ENCODE peak calls at places on chromosomes 2 and 18, in six cellular contexts. One of them, this sample, is unnamed.

GRCh38 chr2:39135678-39136259 is 14.9 kb upstream of the SOS1 start:
- DNase-seq in mesothelial cell of epicardium: no peak
- DNase-seq in HFFc6: no peak
- DNase-seq in HFF-Myc: no peak
- DNase-seq in PC-9: no peak
- DNase-seq in astrocyte: no peak
- DNase-seq in this sample: no peak

GRCh38 chr2:58046585-58047372 is at the start of gene VRK2:
- DNase-seq in mesothelial cell of epicardium: peak
- DNase-seq in HFFc6: peak
- DNase-seq in HFF-Myc: peak
- DNase-seq in PC-9: peak
- DNase-seq in astrocyte: peak
- DNase-seq in this sample: peak

GRCh38 chr2:1518501-1518821 is 105.2 kb downstream of the TPO start:
- DNase-seq in mesothelial cell of epicardium: no peak
- DNase-seq in HFFc6: no peak
- DNase-seq in HFF-Myc: no peak
- DNase-seq in PC-9: no peak
- DNase-seq in astrocyte: no peak
- DNase-seq in this sample: no peak

GRCh38 chr2:2061091-2061696 is 269.9 kb downstream of the MYT1L start:
- DNase-seq in mesothelial cell of epicardium: no peak
- DNase-seq in HFFc6: no peak
- DNase-seq in HFF-Myc: no peak
- DNase-seq in PC-9: no peak
- DNase-seq in astrocyte: no peak
- DNase-seq in this sample: no peak

GRCh38 chr2:181764095-181764963 is 84.0 kb upstream of the NEUROD1 start:
- DNase-seq in mesothelial cell of epicardium: no peak
- DNase-seq in HFFc6: no peak
- DNase-seq in HFF-Myc: no peak
- DNase-seq in PC-9: no peak
- DNase-seq in astrocyte: no peak
- DNase-seq in this sample: no peak

GRCh38 chr2:151826737-151827157 is 1.5 kb downstream of the ARL5A start:
- DNase-seq in mesothelial cell of epicardium: no peak
- DNase-seq in HFFc6: peak
- DNase-seq in HFF-Myc: no peak
- DNase-seq in PC-9: no peak
- DNase-seq in astrocyte: peak
- DNase-seq in this sample: peak

GRCh38 chr2:47561906-47562305 is 158.9 kb downstream of the MSH2 start:
- DNase-seq in mesothelial cell of epicardium: no peak
- DNase-seq in HFFc6: no peak
- DNase-seq in HFF-Myc: no peak
- DNase-seq in PC-9: peak
- DNase-seq in astrocyte: no peak
- DNase-seq in this sample: no peak

GRCh38 chr2:219803294-219803693 is 175.9 kb downstream of the SLC4A3 start:
- DNase-seq in mesothelial cell of epicardium: no peak
- DNase-seq in HFFc6: peak
- DNase-seq in HFF-Myc: peak
- DNase-seq in PC-9: no peak
- DNase-seq in astrocyte: peak
- DNase-seq in this sample: no peak

GRCh38 chr18:7872569-7872968 is 305.5 kb downstream of the PTPRM start:
- DNase-seq in mesothelial cell of epicardium: no peak
- DNase-seq in HFFc6: peak
- DNase-seq in HFF-Myc: peak
- DNase-seq in PC-9: peak
- DNase-seq in astrocyte: peak
- DNase-seq in this sample: no peak
- TF ChIP-seq CTCF in mesothelial cell of epicardium: no peak
- TF ChIP-seq CTCF in HFFc6: peak
- TF ChIP-seq CTCF in HFF-Myc: peak
- TF ChIP-seq CTCF in PC-9: no peak
- TF ChIP-seq CTCF in astrocyte: no peak
- TF ChIP-seq CTCF in this sample: no peak

GRCh38 chr2:238901461-238902057 is 53.7 kb downstream of the TWIST2 start:
- DNase-seq in mesothelial cell of epicardium: no peak
- DNase-seq in HFFc6: no peak
- DNase-seq in HFF-Myc: no peak
- DNase-seq in PC-9: no peak
- DNase-seq in astrocyte: no peak
- DNase-seq in this sample: no peak
- TF ChIP-seq CTCF in mesothelial cell of epicardium: no peak
- TF ChIP-seq CTCF in HFFc6: no peak
- TF ChIP-seq CTCF in HFF-Myc: no peak
- TF ChIP-seq CTCF in PC-9: no peak
- TF ChIP-seq CTCF in astrocyte: no peak
- TF ChIP-seq CTCF in this sample: no peak

GRCh38 chr2:50513724-50514123 is 518.2 kb downstream of the NRXN1 start:
- DNase-seq in mesothelial cell of epicardium: no peak
- DNase-seq in HFFc6: no peak
- DNase-seq in HFF-Myc: no peak
- DNase-seq in PC-9: no peak
- DNase-seq in astrocyte: no peak
- DNase-seq in this sample: no peak
- TF ChIP-seq CTCF in mesothelial cell of epicardium: no peak
- TF ChIP-seq CTCF in HFFc6: no peak
- TF ChIP-seq CTCF in HFF-Myc: no peak
- TF ChIP-seq CTCF in PC-9: no peak
- TF ChIP-seq CTCF in astrocyte: no peak
- TF ChIP-seq CTCF in this sample: no peak

GRCh38 chr18:48974304-48975220 is 23.8 kb upstream of the SMAD7 start:
- DNase-seq in mesothelial cell of epicardium: no peak
- DNase-seq in HFFc6: no peak
- DNase-seq in HFF-Myc: no peak
- DNase-seq in PC-9: no peak
- DNase-seq in astrocyte: no peak
- DNase-seq in this sample: no peak
- TF ChIP-seq CTCF in mesothelial cell of epicardium: no peak
- TF ChIP-seq CTCF in HFFc6: no peak
- TF ChIP-seq CTCF in HFF-Myc: no peak
- TF ChIP-seq CTCF in PC-9: no peak
- TF ChIP-seq CTCF in astrocyte: no peak
- TF ChIP-seq CTCF in this sample: no peak

GRCh38 chr2:163887182-163887581 is 151.4 kb upstream of the FIGN start:
- DNase-seq in mesothelial cell of epicardium: no peak
- DNase-seq in HFFc6: no peak
- DNase-seq in HFF-Myc: no peak
- DNase-seq in PC-9: no peak
- DNase-seq in astrocyte: no peak
- DNase-seq in this sample: no peak
- TF ChIP-seq CTCF in mesothelial cell of epicardium: peak
- TF ChIP-seq CTCF in HFFc6: peak
- TF ChIP-seq CTCF in HFF-Myc: no peak
- TF ChIP-seq CTCF in PC-9: peak
- TF ChIP-seq CTCF in astrocyte: peak
- TF ChIP-seq CTCF in this sample: no peak

GRCh38 chr18:54360406-54360805 is 2.7 kb downstream of the C18orf54 start:
- DNase-seq in mesothelial cell of epicardium: no peak
- DNase-seq in HFFc6: no peak
- DNase-seq in HFF-Myc: no peak
- DNase-seq in PC-9: peak
- DNase-seq in astrocyte: no peak
- DNase-seq in this sample: no peak

GRCh38 chr18:54358495-54358793 is 738 bp downstream of the C18orf54 start:
- DNase-seq in mesothelial cell of epicardium: no peak
- DNase-seq in HFFc6: no peak
- DNase-seq in HFF-Myc: peak
- DNase-seq in PC-9: peak
- DNase-seq in astrocyte: no peak
- DNase-seq in this sample: no peak

GRCh38 chr18:54359233-54359632 is 1.5 kb downstream of the C18orf54 start:
- DNase-seq in mesothelial cell of epicardium: no peak
- DNase-seq in HFFc6: no peak
- DNase-seq in HFF-Myc: no peak
- DNase-seq in PC-9: no peak
- DNase-seq in astrocyte: peak
- DNase-seq in this sample: no peak

GRCh38 chr18:54357082-54357659 is 487 bp downstream of the STARD6 start:
- DNase-seq in mesothelial cell of epicardium: no peak
- DNase-seq in HFFc6: no peak
- DNase-seq in HFF-Myc: peak
- DNase-seq in PC-9: no peak
- DNase-seq in astrocyte: no peak
- DNase-seq in this sample: no peak

GRCh38 chr18:54357660-54358494 is at the start of the genes C18orf54 and STARD6:
- DNase-seq in mesothelial cell of epicardium: peak
- DNase-seq in HFFc6: peak
- DNase-seq in HFF-Myc: peak
- DNase-seq in PC-9: peak
- DNase-seq in astrocyte: peak
- DNase-seq in this sample: peak
- TF ChIP-seq CTCF in mesothelial cell of epicardium: no peak
- TF ChIP-seq CTCF in HFFc6: peak
- TF ChIP-seq CTCF in HFF-Myc: peak
- TF ChIP-seq CTCF in PC-9: peak
- TF ChIP-seq CTCF in astrocyte: peak
- TF ChIP-seq CTCF in this sample: peak

DNA sequence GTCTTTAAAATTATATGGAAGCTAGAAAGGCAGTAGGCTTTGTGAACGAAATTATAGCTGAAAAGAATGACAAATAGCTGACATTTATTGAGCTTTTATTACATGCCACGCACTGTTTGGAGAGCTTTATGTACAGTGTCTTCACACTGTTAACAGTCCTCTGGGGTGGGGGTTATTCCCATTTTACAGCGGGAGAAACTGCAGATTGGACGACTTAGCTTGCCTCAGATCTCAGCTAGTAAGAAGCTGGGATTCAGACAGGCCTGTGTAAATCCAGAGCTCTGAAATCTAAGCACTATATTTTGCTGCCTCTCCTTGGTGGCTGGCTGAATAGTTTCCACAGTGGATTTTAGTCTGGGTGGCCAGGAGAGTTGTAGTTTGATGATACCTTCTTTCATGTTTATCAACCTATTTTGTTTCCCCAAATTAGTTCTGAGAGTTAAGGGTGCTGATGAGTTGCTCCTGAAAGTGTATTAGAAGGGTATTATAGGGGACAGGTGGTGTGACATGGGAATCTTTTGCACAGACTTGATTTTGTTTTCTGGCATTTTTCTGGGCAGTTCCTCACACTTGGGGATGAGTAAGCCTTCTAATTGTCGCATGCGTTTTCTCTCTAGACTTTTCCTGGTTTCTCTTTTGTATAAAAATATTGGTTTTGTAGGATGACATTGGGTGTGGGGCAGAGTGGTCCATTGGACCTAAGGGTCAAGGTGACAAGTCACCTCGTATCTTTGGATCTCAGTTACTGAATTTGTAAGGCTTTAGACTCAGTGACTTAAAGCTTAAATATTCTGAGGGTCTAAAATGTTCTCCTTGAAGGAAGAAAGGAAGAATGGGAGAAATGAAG is 1.5 kb downstream of the ACSL3 start:
- DNase-seq in mesothelial cell of epicardium: no peak
- DNase-seq in HFFc6: peak
- DNase-seq in HFF-Myc: no peak
- DNase-seq in PC-9: peak
- DNase-seq in astrocyte: no peak
- DNase-seq in this sample: peak
- TF ChIP-seq CTCF in mesothelial cell of epicardium: no peak
- TF ChIP-seq CTCF in HFFc6: peak
- TF ChIP-seq CTCF in HFF-Myc: no peak
- TF ChIP-seq CTCF in PC-9: no peak
- TF ChIP-seq CTCF in astrocyte: no peak
- TF ChIP-seq CTCF in this sample: no peak

GRCh38 chr2:183035954-183036669 is 2.1 kb downstream of the NCKAP1 start:
- DNase-seq in mesothelial cell of epicardium: no peak
- DNase-seq in HFFc6: no peak
- DNase-seq in HFF-Myc: no peak
- DNase-seq in PC-9: peak
- DNase-seq in astrocyte: no peak
- DNase-seq in this sample: peak

GRCh38 chr2:183038341-183039300 is at the start of gene NCKAP1:
- DNase-seq in mesothelial cell of epicardium: peak
- DNase-seq in HFFc6: peak
- DNase-seq in HFF-Myc: peak
- DNase-seq in PC-9: peak
- DNase-seq in astrocyte: peak
- DNase-seq in this sample: peak

GRCh38 chr2:183037660-183038340 is 457 bp downstream of the NCKAP1 start:
- DNase-seq in mesothelial cell of epicardium: peak
- DNase-seq in HFFc6: no peak
- DNase-seq in HFF-Myc: no peak
- DNase-seq in PC-9: peak
- DNase-seq in astrocyte: peak
- DNase-seq in this sample: peak

GRCh38 chr2:183035298-183035953 is 2.8 kb downstream of the NCKAP1 start:
- DNase-seq in mesothelial cell of epicardium: no peak
- DNase-seq in HFFc6: peak
- DNase-seq in HFF-Myc: peak
- DNase-seq in PC-9: peak
- DNase-seq in astrocyte: peak
- DNase-seq in this sample: no peak

DNA sequence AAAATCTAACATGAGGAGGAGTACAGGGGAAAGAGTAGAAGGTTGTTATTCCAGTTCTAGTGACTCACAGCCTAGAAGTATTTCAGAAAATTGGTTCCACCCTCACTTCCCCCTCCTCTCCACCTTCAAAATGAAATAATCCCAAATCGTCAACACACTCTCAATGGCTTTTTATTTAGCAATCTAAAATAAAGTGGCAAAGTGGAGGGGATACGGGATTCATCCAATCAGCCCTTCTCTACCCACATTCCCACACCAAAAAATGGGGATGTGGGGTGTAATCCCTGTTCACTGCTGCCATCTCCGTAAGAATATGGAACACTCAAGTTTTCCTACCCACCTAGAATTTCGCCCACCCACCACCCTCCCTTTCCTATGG is 987 bp downstream of the NCKAP1 start:
- DNase-seq in mesothelial cell of epicardium: no peak
- DNase-seq in HFFc6: peak
- DNase-seq in HFF-Myc: no peak
- DNase-seq in PC-9: peak
- DNase-seq in astrocyte: peak
- DNase-seq in this sample: no peak
- TF ChIP-seq CTCF in mesothelial cell of epicardium: no peak
- TF ChIP-seq CTCF in HFFc6: no peak
- TF ChIP-seq CTCF in HFF-Myc: no peak
- TF ChIP-seq CTCF in PC-9: peak
- TF ChIP-seq CTCF in astrocyte: no peak
- TF ChIP-seq CTCF in this sample: no peak

GRCh38 chr2:75157435-75157834 is 41.9 kb downstream of the TACR1 start:
- DNase-seq in mesothelial cell of epicardium: no peak
- DNase-seq in HFFc6: no peak
- DNase-seq in HFF-Myc: no peak
- DNase-seq in PC-9: peak
- DNase-seq in astrocyte: no peak
- DNase-seq in this sample: peak
- TF ChIP-seq CTCF in mesothelial cell of epicardium: no peak
- TF ChIP-seq CTCF in HFFc6: peak
- TF ChIP-seq CTCF in HFF-Myc: peak
- TF ChIP-seq CTCF in PC-9: peak
- TF ChIP-seq CTCF in astrocyte: peak
- TF ChIP-seq CTCF in this sample: no peak

This sample was measured in GM20000.